ENCODE peak calls at places on chromosomes 13 and 19, in six cellular contexts. X is transverse colon, J is GM23338, B is OCI-LY7, I is iPS DF 6.9, U is tibial artery. G is an unnamed sample.
A peak's percentile ranks its signal among the peaks of the same experiment; 100 is the strongest.

GRCh38 chr13:22121340-22121739 is 450.5 kb downstream of the FGF9 start:
- DNase-seq in X (no peak), J (no peak), B (no peak), I (no peak), U (no peak), G (no peak)

GRCh38 chr13:80141114-80141849 is 199.6 kb downstream of the SPRY2 start:
- DNase-seq in X (no peak), J (no peak), B (no peak), I (no peak), U (peak; percentile 34), G (peak; percentile 69)

GRCh38 chr13:102721800-102722231 is 27.0 kb upstream of the METTL21C start:
- DNase-seq in X (no peak), J (no peak), B (no peak), I (no peak), U (no peak), G (no peak)

GRCh38 chr19:8423821-8424223 is 10.7 kb downstream of the MARCHF2 start:
- DNase-seq in X (peak; percentile 84), J (peak; percentile 48), B (no peak), I (no peak), U (peak; percentile 98), G (peak; percentile 73)

GRCh38 chr19:42619271-42619670 is 24.5 kb upstream of the CEACAM8 start:
- DNase-seq in X (no peak), J (no peak), B (no peak), I (no peak), U (no peak), G (no peak)

GRCh38 chr13:50611117-50611781 is 232.2 kb downstream of the DLEU7 start:
- DNase-seq in X (no peak), J (no peak), B (no peak), I (no peak), U (no peak), G (no peak)

GRCh38 chr19:17209126-17210036 is 5.8 kb upstream of the USE1 start:
- DNase-seq in X (peak; percentile 69), J (peak; percentile 99), B (peak; percentile 93), I (peak; percentile 83), U (no peak), G (no peak)

GRCh38 chr13:79369226-79369625 is 36.8 kb downstream of the RBM26 start:
- DNase-seq in X (no peak), J (no peak), B (no peak), I (no peak), U (no peak), G (no peak)

GRCh38 chr19:36687214-36688056 is at the start of gene ZNF567:
- DNase-seq in X (peak; percentile 99), J (peak; percentile 100), B (peak; percentile 98), I (peak; percentile 85), U (peak; percentile 98), G (peak; percentile 99)

GRCh38 chr13:52786747-52787146 is 47.1 kb upstream of the CNMD start:
- DNase-seq in X (no peak), J (no peak), B (no peak), I (no peak), U (no peak), G (no peak)

GRCh38 chr19:19578241-19578640 is 40.2 kb downstream of the CILP2 start:
- DNase-seq in X (no peak), J (no peak), B (no peak), I (no peak), U (no peak), G (no peak)

GRCh38 chr19:17575871-17576757 is 20.7 kb downstream of the COLGALT1 start:
- DNase-seq in X (peak; percentile 28), J (peak; percentile 77), B (no peak), I (no peak), U (no peak), G (no peak)

GRCh38 chr13:59774511-59774911 is 389.2 kb downstream of the DIAPH3 start:
- DNase-seq in X (no peak), J (peak; percentile 30), B (no peak), I (no peak), U (no peak), G (no peak)

DNA sequence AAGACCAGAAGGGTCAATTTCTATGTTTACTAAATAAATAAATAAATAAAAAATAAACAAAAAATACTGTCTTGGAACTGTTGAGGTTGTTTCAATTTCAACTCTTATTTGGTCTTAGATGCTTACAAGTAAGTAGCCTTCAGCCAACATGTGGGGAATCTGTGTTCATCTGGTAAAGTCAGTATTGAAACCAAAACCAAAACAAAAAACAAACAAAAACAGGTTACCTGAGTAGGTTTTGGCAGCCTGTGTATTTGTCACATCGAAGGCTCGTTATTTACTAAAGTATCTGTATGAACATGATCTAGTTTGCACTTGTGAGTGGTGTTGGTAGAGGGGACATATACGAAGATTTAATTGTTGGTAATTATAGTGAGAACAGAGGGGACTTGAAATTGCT is 471.5 kb downstream of the SLITRK5 start:
- DNase-seq in X (no peak), J (no peak), B (no peak), I (no peak), U (no peak), G (no peak)
- H3K4me1 ChIP-seq in X (no peaks in the 10 kb centered on the region), J (no peaks in the 10 kb centered on the region), B (no peaks in the 10 kb centered on the region), I (no peaks in the 10 kb centered on the region), U (no peaks in the 10 kb centered on the region), G (no peaks in the 10 kb centered on the region)

DNA sequence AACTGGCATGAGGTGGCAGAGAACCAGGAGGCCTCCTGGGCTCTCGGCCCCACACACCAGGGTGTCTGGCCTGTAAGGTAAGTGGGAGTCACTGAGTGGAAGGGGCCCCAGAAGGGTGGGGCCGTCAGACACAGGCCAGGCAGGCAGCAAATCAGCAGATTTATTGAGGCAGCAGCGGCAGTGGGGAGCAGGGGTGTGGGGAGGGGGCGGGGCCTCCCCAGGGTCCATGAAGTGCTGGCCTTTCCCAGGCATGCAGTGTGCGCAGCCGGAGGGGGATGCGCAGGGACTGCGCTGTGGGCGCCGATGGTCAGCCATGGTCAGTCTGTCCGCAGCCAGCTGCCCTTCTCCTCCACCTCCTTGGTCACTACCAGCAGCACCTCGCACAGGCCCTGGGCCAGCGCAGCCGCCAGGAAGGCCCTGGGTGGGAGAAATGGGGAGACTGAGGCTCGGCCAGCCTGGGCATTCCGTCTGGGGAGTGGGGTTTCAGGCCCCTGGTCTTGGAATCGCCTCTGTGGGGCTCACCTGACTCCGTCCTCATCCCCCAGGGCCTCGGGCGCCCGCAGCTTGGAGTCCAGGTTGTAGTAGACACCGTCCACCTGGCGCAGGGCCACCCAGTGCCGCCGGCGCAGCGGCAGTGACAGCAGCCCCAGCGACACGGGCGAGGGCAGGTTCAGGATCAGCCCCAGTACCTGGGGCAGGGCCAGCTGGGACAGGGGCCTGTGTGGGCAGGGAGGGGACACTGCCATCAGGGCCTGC is 5.0 kb downstream of the JOSD2 start:
- DNase-seq in X (no peak), J (no peak), B (no peak), I (no peak), U (no peak), G (no peak)
- H3K27ac ChIP-seq in X (no peak overlapping the region), J (no peak overlapping the region), B (no peak overlapping the region), I (no peak overlapping the region), U (no peak overlapping the region), G (no peak overlapping the region)

GRCh38 chr19:6683971-6684370 is 14.0 kb upstream of the TNFSF14 start:
- DNase-seq in X (no peak), J (no peak), B (no peak), I (no peak), U (no peak), G (no peak)

GRCh38 chr19:6685962-6686627 is 16.1 kb upstream of the TNFSF14 start:
- DNase-seq in X (no peak), J (no peak), B (no peak), I (no peak), U (no peak), G (no peak)

GRCh38 chr19:6685482-6685881 is 15.5 kb upstream of the TNFSF14 start:
- DNase-seq in X (no peak), J (no peak), B (no peak), I (no peak), U (no peak), G (no peak)

GRCh38 chr19:6687117-6687516 is 17.2 kb upstream of the TNFSF14 start:
- DNase-seq in X (no peak), J (no peak), B (no peak), I (no peak), U (no peak), G (no peak)

DNA sequence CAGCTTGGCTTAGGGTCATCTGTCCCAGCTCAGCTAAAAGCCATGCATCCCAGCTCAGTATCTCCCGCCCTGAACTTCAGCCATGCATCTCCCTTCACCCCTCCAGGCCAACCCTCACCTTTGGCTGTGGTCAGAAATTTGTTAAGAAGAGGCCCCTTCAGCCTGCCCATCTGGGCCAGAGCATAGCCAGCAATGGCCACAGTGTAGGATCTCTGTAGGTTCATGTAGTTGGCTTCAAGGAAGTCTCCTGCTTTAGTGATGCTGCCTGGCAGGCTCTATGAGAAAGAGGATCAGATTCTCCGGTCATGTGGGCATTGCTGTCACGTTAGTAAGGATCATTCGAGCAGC is 16.6 kb upstream of the TNFSF14 start:
- DNase-seq in X (no peak), J (no peak), B (no peak), I (no peak), U (no peak), G (no peak)
- H3K4me1 ChIP-seq in X (no peaks in the 10 kb centered on the region), J (no peaks in the 10 kb centered on the region), B (peaks cover 12% of the 10 kb centered on the region), I (no peaks in the 10 kb centered on the region), U (no peaks in the 10 kb centered on the region), G (no peaks in the 10 kb centered on the region)

DNA sequence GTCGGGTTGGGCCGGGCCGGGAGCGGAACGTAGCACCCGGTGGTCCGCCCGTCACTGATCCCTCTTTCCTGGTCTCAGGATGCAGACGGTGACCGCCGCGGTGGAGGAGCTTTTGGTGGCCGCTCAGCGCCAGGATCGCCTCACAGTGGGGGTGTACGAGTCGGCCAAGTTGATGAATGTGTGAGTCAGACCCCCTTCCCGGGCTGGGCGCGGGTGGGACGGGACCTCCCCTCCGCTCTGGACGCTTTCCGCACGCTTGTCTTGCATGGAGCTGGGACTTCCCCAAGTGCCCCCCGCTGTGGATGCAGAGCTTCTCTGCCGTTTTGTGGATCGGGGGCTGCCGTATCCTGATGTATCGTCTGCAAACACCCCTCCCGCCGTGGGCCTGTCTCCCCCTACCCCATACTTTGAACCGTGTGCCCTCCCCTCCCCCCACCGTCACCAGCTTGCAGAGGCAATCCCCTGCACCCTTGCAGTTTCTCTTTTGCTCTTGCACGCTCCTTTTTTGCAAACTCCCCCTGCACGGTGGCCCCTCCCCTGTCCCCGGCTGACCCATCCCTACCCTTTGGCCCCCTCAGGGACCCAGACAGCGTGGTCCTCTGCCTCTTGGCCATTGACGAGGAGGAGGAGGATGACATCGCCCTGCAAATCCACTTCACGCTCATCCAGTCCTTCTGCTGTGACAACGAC is 669 bp downstream of the GADD45B start:
- DNase-seq in X (peak; percentile 67), J (peak; percentile 74), B (peak; percentile 59), I (no peak), U (peak; percentile 56), G (peak; percentile 56)
- H3K27ac ChIP-seq in X (peak overlapping the region; percentile 93), J (no peak overlapping the region), B (peak overlapping the region; percentile 91), I (no peak overlapping the region), U (peak overlapping the region; percentile 96), G (peak overlapping the region; percentile 99)

DNA sequence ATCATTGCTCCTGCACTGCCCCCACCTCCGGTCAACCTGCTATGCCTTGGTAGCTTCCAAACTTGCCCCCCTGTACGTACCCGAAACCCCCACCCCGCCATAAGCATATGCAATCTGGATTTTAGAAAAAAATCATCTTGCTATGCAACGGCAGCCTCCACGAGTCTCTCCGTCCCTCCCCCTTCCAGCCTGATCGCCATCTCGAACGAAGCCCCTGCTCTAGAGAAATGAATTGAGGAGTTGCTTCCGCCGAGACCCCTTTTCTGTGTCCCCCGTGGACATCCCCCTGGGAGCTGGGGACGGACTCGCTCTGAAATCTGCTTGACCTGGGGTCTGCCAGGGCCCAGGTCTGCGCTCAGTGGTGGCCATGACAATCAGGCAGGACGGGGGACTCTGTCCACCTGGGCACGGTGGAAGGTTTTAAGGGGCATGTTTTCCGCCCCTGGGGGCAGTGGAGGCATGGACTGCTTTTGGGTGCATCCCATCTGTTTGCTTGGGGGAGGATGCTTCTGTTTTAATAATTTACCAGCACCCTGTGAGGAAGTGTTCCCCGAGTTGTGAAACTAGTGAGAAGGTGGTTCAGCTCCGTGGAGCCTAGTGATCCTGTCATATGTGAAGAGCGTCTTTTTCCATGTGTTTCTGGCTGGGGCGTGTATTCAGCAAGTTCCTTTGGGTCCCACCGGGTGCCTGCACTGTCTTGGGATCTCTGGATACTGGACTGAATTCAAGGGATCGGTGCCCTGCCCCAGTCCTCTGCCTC is 1.0 kb downstream of the KDM4B start:
- DNase-seq in X (no peak), J (peak; percentile 32), B (peak; percentile 43), I (no peak), U (no peak), G (no peak)
- H3K4me1 ChIP-seq in X (peaks cover 53% of the 10 kb centered on the region), J (peaks cover 21% of the 10 kb centered on the region), B (peaks cover 34% of the 10 kb centered on the region), I (peaks cover 4% of the 10 kb centered on the region), U (peaks cover 45% of the 10 kb centered on the region), G (peaks cover 48% of the 10 kb centered on the region)